ENCODE peak calls at places on chromosomes 5 and 9, in ten cellular contexts. Q is A549; R is gastrocnemius medialis; D is SJSA1; W is neural progenitor cell; U is thoracic aorta; X is CD4-positive, alpha-beta T cell; S is AG04450; T is sigmoid colon; H is colonic mucosa. L is an unnamed sample. For H3K9me3, the result is how much of the 10 kb centered on the place peaks cover.

GRCh38 chr5:160270704-160271103 is 41.4 kb downstream of the FABP6 start:
- DNase-seq in Q (no peak), R (no peak), D (no peak), W (no peak), U (no peak), X (no peak), S (no peak), T (no peak), H (no peak), L (no peak)

GRCh38 chr5:133735346-133735745 is 123.0 kb upstream of the FSTL4 start:
- DNase-seq in Q (no peak), R (no peak), D (peak), W (no peak), U (no peak), X (no peak), S (no peak), T (no peak), H (no peak), L (no peak)

GRCh38 chr9:121059513-121059912 is 9.4 kb upstream of the C5 start:
- DNase-seq in Q (no peak), R (no peak), D (no peak), W (no peak), U (no peak), X (no peak), S (no peak), T (no peak), H (no peak), L (no peak)

GRCh38 chr5:176533894-176534611 is 3.1 kb downstream of the RNF44 start:
- DNase-seq in Q (peak), R (peak), D (no peak), W (no peak), U (no peak), X (peak), S (no peak), T (no peak), H (peak), L (no peak)

GRCh38 chr5:95114305-95114704 is 170.6 kb downstream of the MCTP1 start:
- DNase-seq in Q (no peak), R (no peak), D (no peak), W (no peak), U (no peak), X (no peak), S (no peak), T (no peak), H (no peak), L (no peak)

GRCh38 chr9:95556521-95556920 is 39.8 kb upstream of the PTCH1 start:
- DNase-seq in Q (no peak), R (no peak), D (no peak), W (peak), U (no peak), X (no peak), S (no peak), T (no peak), H (no peak), L (no peak)

GRCh38 chr5:16934123-16934522 is 2.0 kb downstream of the MYO10 start:
- DNase-seq in Q (peak), R (no peak), D (peak), W (peak), U (no peak), X (peak), S (peak), T (peak), H (peak), L (peak)

GRCh38 chr9:76926324-76926731 is 20.4 kb upstream of the PRUNE2 start:
- DNase-seq in Q (no peak), R (no peak), D (peak), W (no peak), U (peak), X (no peak), S (peak), T (no peak), H (no peak), L (no peak)

GRCh38 chr5:124650960-124651662 is 95.3 kb downstream of the ZNF608 start:
- DNase-seq in Q (no peak), R (no peak), D (peak), W (peak), U (no peak), X (no peak), S (peak), T (no peak), H (no peak), L (peak)

GRCh38 chr9:5838884-5839571 is 6.1 kb upstream of the ERMP1 start:
- DNase-seq in Q (peak), R (peak), D (no peak), W (no peak), U (no peak), X (no peak), S (no peak), T (no peak), H (peak), L (no peak)

GRCh38 chr5:75952291-75952690 is 130.9 kb upstream of the SV2C start:
- DNase-seq in Q (no peak), R (no peak), D (no peak), W (no peak), U (no peak), X (no peak), S (no peak), T (no peak), H (no peak), L (no peak)

DNA sequence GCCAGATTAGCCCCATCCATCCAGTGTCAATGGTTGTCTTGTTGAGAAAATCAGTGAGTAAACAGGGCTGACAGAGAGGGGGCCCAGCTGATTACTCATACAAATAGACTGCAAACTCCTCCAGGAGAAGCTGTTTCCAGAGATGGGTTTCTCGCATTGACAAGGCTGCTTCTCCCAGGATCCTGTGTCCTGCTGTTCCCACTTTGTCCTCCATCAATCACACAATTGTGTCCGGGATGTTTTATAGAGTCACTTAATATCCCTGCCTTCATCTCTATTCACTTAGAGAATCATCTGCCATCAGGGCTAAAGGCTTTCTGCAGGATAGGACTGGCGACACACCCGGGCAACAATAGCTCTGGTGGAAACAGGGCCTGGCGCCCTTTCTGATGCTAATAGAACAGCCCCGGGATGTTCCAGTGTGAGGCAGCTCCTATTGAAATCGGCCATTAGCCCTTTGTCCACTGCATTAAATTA is 71.7 kb upstream of the TBCA start:
- DNase-seq in Q (no peak), R (no peak), D (no peak), W (peak), U (no peak), X (no peak), S (no peak), T (no peak), H (no peak), L (peak)
- H3K9me3 ChIP-seq in Q (under half), R (under half), D (under half), W (under half), U (under half), X (under half), S (under half), T (under half), H (under half), L (under half)

GRCh38 chr5:152932631-152933030 is 527.6 kb upstream of the NMUR2 start:
- DNase-seq in Q (no peak), R (no peak), D (no peak), W (no peak), U (no peak), X (no peak), S (no peak), T (no peak), H (no peak), L (no peak)
- H3K9me3 ChIP-seq in Q (under half), R (under half), D (under half), W (under half), U (under half), X (under half), S (under half), T (under half), H (under half), L (under half)

GRCh38 chr9:40928803-40929487 is 199.5 kb downstream of the FOXD4L6 start:
- DNase-seq in Q (no peak), R (no peak), D (no peak), W (no peak), U (no peak), X (no peak), S (no peak), T (no peak), H (no peak), L (no peak)
- H3K9me3 ChIP-seq in Q (half or more), R (half or more), D (under half), W (under half), U (half or more), X (half or more), S (under half), T (half or more), H (under half), L (under half)

GRCh38 chr9:126432659-126433058 is 106.0 kb downstream of the MVB12B start:
- DNase-seq in Q (no peak), R (no peak), D (no peak), W (no peak), U (no peak), X (no peak), S (no peak), T (no peak), H (no peak), L (no peak)
- H3K9me3 ChIP-seq in Q (under half), R (under half), D (under half), W (under half), U (under half), X (under half), S (under half), T (under half), H (under half), L (under half)

DNA sequence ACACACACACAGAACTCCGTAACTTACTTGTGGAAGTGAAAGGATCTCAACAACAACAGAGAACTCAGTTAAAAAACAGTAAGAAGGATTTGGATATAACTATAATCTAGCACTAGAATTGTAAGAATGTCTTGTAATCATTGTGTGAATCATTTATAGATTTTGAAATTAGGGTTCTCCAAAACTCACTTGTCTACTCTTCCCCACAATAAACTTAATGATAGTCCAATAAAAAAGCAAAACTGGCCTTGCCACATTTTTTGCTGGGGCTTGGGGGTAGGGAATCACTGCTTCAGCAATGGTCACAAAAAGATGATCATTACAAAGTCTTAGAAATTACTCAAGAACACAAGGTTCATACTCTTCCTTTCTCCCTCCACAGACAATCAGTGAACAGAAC is 8.8 kb downstream of the TBCA start:
- DNase-seq in Q (no peak), R (no peak), D (no peak), W (no peak), U (no peak), X (no peak), S (no peak), T (no peak), H (no peak), L (no peak)
- H3K9me3 ChIP-seq in Q (under half), R (under half), D (under half), W (under half), U (under half), X (under half), S (under half), T (under half), H (under half), L (under half)

GRCh38 chr9:975740-976257 is 656 bp upstream of the DMRT3 start:
- DNase-seq in Q (no peak), R (no peak), D (no peak), W (no peak), U (no peak), X (no peak), S (no peak), T (no peak), H (no peak), L (no peak)
- H3K9me3 ChIP-seq in Q (under half), R (under half), D (under half), W (under half), U (under half), X (under half), S (under half), T (under half), H (under half), L (under half)

DNA sequence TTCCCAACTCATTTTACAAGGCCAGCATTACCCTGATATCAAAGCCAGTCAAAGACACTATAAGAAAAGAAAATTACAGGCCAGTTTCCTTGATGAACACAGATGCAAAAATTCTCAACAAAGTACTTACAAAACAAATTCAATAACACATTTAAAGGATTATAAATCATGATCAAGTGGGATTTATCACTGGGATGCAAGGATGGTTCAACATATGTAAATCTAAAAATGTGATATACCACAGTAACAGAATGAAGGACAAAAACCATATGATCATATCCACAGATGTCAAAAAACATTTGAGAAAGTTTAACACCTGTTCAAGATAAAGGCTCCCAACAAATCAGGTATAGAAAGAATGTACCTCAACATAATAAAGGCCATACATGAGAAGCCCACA is 130.6 kb downstream of the NDUFS4 start:
- DNase-seq in Q (no peak), R (no peak), D (no peak), W (no peak), U (no peak), X (no peak), S (no peak), T (no peak), H (no peak), L (no peak)
- H3K9me3 ChIP-seq in Q (under half), R (under half), D (under half), W (under half), U (half or more), X (under half), S (under half), T (under half), H (under half), L (under half)

DNA sequence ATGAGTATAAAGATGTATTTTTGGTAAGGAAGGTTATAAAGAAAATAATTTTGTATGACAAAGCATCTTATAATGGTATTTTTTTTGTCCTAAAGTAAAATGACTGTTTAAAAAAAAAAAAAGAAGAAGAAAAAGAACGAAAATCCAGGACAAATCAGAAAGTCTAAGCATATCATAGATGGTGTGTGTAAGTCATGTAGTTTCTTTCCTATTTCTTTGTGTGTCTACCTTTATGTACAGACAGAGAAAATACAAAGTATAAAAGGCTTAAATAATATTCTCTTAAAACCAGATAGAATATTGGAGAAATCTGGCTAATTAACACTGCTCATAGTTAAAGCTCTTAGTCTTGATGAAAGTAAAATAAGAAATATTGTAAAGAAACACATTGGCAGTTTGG is 7.7 kb downstream of the RIGI start:
- DNase-seq in Q (no peak), R (no peak), D (no peak), W (no peak), U (no peak), X (no peak), S (no peak), T (no peak), H (no peak), L (no peak)
- H3K9me3 ChIP-seq in Q (under half), R (under half), D (under half), W (under half), U (under half), X (under half), S (under half), T (under half), H (under half), L (under half)

GRCh38 chr5:141422742-141423291 is 2.0 kb downstream of the PCDHGA11 start:
- DNase-seq in Q (no peak), R (no peak), D (no peak), W (no peak), U (no peak), X (no peak), S (no peak), T (no peak), H (no peak), L (no peak)

GRCh38 chr5:141419074-141419880 is 1.6 kb upstream of the PCDHGA11 start:
- DNase-seq in Q (no peak), R (no peak), D (no peak), W (no peak), U (no peak), X (no peak), S (no peak), T (no peak), H (no peak), L (no peak)

GRCh38 chr5:141421489-141421855 is 621 bp downstream of the PCDHGA11 start:
- DNase-seq in Q (no peak), R (no peak), D (no peak), W (no peak), U (no peak), X (no peak), S (no peak), T (no peak), H (no peak), L (no peak)

GRCh38 chr5:141420855-141421488 is at the start of gene PCDHGA11:
- DNase-seq in Q (no peak), R (peak), D (no peak), W (peak), U (no peak), X (no peak), S (no peak), T (no peak), H (peak), L (peak)
- H3K9me3 ChIP-seq in Q (half or more), R (under half), D (under half), W (half or more), U (half or more), X (half or more), S (half or more), T (half or more), H (under half), L (under half)

GRCh38 chr5:1098986-1099597 is 12.8 kb downstream of the SLC12A7 start:
- DNase-seq in Q (no peak), R (no peak), D (no peak), W (no peak), U (no peak), X (no peak), S (no peak), T (peak), H (no peak), L (no peak)
- H3K9me3 ChIP-seq in Q (under half), R (under half), D (under half), W (under half), U (under half), X (under half), S (under half), T (under half), H (under half), L (under half)